ENCODE peak calls at places on chromosome 20, in four cellular contexts. F is CD4-positive, alpha-beta T cell; R is RCC 7860; C is mesendoderm. X is an unnamed sample.
A peak's percentile ranks its signal among the peaks of the same experiment; 100 is the strongest.

GRCh38 chr20:31839782-31840487 is 5.5 kb downstream of the FOXS1 start:
- DNase-seq in C (no peak), R (peak; percentile 14), F (no peak), X (no peak)

GRCh38 chr20:45343867-45344721 is 4.1 kb downstream of the SDC4 start:
- DNase-seq in C (peak; percentile 87), R (peak; percentile 89), F (no peak), X (no peak)

GRCh38 chr20:64165866-64166600 is 1.8 kb downstream of the MYT1 start:
- DNase-seq in R (no peak), C (no peak), F (no peak), X (no peak)

GRCh38 chr20:9294081-9294480 is 220.3 kb upstream of the LAMP5 start:
- DNase-seq in R (peak; percentile 43), F (no peak), C (no peak), X (peak; percentile 23)

GRCh38 chr20:29763821-29764511 is 1493.5 kb upstream of the DEFB115 start:
- DNase-seq in C (no peak), F (no peak), R (no peak), X (no peak)

GRCh38 chr20:35131953-35132352 is 15.2 kb downstream of the EDEM2 start:
- DNase-seq in F (no peak), R (no peak), C (no peak), X (no peak)

GRCh38 chr20:58131111-58131510 is 97.3 kb downstream of the ANKRD60 start:
- DNase-seq in C (peak; percentile 32), R (no peak), F (no peak), X (no peak)

GRCh38 chr20:53706511-53707031 is 112.9 kb upstream of the ZNF217 start:
- DNase-seq in R (no peak), F (no peak), C (no peak), X (no peak)

X was measured in epithelial cell of proximal tubule.